ENCODE peak calls at places on chromosome 7, in seven cellular contexts. R, F, P, B, J, E and I are unnamed samples.

GRCh38 chr7:104951546-104951945 is 62.5 kb upstream of the KMT2E start:
- DNase-seq in R (peak; percentile 73), F (no peak), P (no peak), B (peak; percentile 68), J (no peak), E (no peak), I (no peak)

GRCh38 chr7:116715087-116715486 is 43.1 kb downstream of the MET start:
- DNase-seq in R (peak; percentile 19), F (no peak), P (no peak), B (no peak), J (no peak), E (no peak), I (peak; percentile 19)

GRCh38 chr7:25565949-25566348 is 337.7 kb upstream of the NPVF start:
- DNase-seq in R (peak; percentile 69), F (peak; percentile 77), P (peak; percentile 49), B (peak; percentile 74), J (peak; percentile 59), E (peak; percentile 27), I (peak; percentile 55)

GRCh38 chr7:33853361-33854062 is 51.8 kb upstream of the BMPER start:
- DNase-seq in R (peak; percentile 93), F (no peak), P (no peak), B (peak; percentile 71), J (no peak), E (no peak), I (peak; percentile 77)

GRCh38 chr7:56219017-56219416 is 102.8 kb upstream of the NUPR2 start:
- DNase-seq in R (no peak), F (no peak), P (no peak), B (no peak), J (no peak), E (no peak), I (no peak)

GRCh38 chr7:120060283-120060682 is 212.7 kb upstream of the KCND2 start:
- DNase-seq in R (peak; percentile 59), F (no peak), P (no peak), B (peak; percentile 82), J (no peak), E (no peak), I (no peak)

GRCh38 chr7:24778543-24779282 is 21.4 kb upstream of the GSDME start:
- DNase-seq in R (peak; percentile 95), F (no peak), P (no peak), B (peak; percentile 67), J (no peak), E (no peak), I (no peak)

GRCh38 chr7:97298561-97298960 is 181.1 kb downstream of the SDHAF3 start:
- DNase-seq in R (no peak), F (no peak), P (no peak), B (peak; percentile 24), J (no peak), E (no peak), I (no peak)

GRCh38 chr7:78912781-78913180 is 540.7 kb downstream of the MAGI2 start:
- DNase-seq in R (peak; percentile 54), F (no peak), P (no peak), B (no peak), J (no peak), E (no peak), I (no peak)

GRCh38 chr7:113128028-113128427 is 9.7 kb upstream of the SMIM30 start:
- DNase-seq in R (peak; percentile 42), F (no peak), P (no peak), B (no peak), J (no peak), E (no peak), I (no peak)

GRCh38 chr7:43872401-43873165 is 3.3 kb upstream of the MRPS24 start:
- DNase-seq in R (peak; percentile 92), F (no peak), P (no peak), B (peak; percentile 90), J (no peak), E (no peak), I (peak; percentile 17)

GRCh38 chr7:119596651-119597050 is 676.3 kb upstream of the KCND2 start:
- DNase-seq in R (no peak), F (no peak), P (no peak), B (peak; percentile 57), J (no peak), E (no peak), I (no peak)

GRCh38 chr7:93463764-93464163 is 110.8 kb downstream of the CALCR start:
- DNase-seq in R (no peak), F (no peak), P (no peak), B (no peak), J (no peak), E (no peak), I (no peak)

GRCh38 chr7:4025694-4026615 is 656.1 kb upstream of the FOXK1 start:
- DNase-seq in R (no peak), F (no peak), P (no peak), B (no peak), J (no peak), E (no peak), I (no peak)

GRCh38 chr7:121109145-121109544 is 120.6 kb downstream of the CPED1 start:
- DNase-seq in R (peak; percentile 47), F (peak; percentile 14), P (no peak), B (no peak), J (peak; percentile 37), E (no peak), I (no peak)

GRCh38 chr7:117825132-117825531 is 48.1 kb downstream of the CTTNBP2 start:
- DNase-seq in R (peak; percentile 90), F (no peak), P (no peak), B (peak; percentile 83), J (no peak), E (no peak), I (no peak)

GRCh38 chr7:4702961-4703512 is 20.9 kb downstream of the FOXK1 start:
- DNase-seq in R (no peak), F (no peak), P (peak; percentile 45), B (peak; percentile 66), J (no peak), E (no peak), I (peak; percentile 69)

GRCh38 chr7:17696422-17696821 is 243.9 kb downstream of the SNX13 start:
- DNase-seq in R (peak; percentile 87), F (no peak), P (no peak), B (peak; percentile 92), J (no peak), E (no peak), I (no peak)

GRCh38 chr7:8109196-8110022 is 140.8 kb downstream of the GLCCI1 start:
- DNase-seq in R (peak; percentile 52), F (no peak), P (no peak), B (peak; percentile 49), J (no peak), E (no peak), I (no peak)

GRCh38 chr7:6392712-6393666 is 54.8 kb downstream of the DAGLB start:
- DNase-seq in R (peak; percentile 77), F (no peak), P (no peak), B (peak; percentile 84), J (peak; percentile 84), E (no peak), I (peak; percentile 60)

GRCh38 chr7:54955296-54955695 is 63.5 kb upstream of the EGFR start:
- DNase-seq in R (no peak), F (no peak), P (no peak), B (no peak), J (no peak), E (no peak), I (no peak)

GRCh38 chr7:44489955-44490350 is 505 bp downstream of the NUDCD3 start:
- DNase-seq in R (peak; percentile 25), F (no peak), P (no peak), B (no peak), J (no peak), E (no peak), I (no peak)

GRCh38 chr7:117759950-117760640 is 113.1 kb downstream of the CTTNBP2 start:
- DNase-seq in R (peak; percentile 88), F (no peak), P (no peak), B (no peak), J (no peak), E (no peak), I (no peak)

GRCh38 chr7:43081603-43082002 is 30.8 kb upstream of the HECW1 start:
- DNase-seq in R (no peak), F (no peak), P (no peak), B (no peak), J (no peak), E (no peak), I (no peak)

GRCh38 chr7:142420554-142421362 is 162.9 kb upstream of the PRSS58 start:
- DNase-seq in R (peak; percentile 57), F (no peak), P (peak; percentile 40), B (peak; percentile 57), J (peak; percentile 97), E (no peak), I (peak; percentile 87)

GRCh38 chr7:46834921-46835320 is 747.0 kb downstream of the TNS3 start:
- DNase-seq in R (no peak), F (no peak), P (no peak), B (no peak), J (no peak), E (no peak), I (no peak)

GRCh38 chr7:159034988-159035387 is 109.7 kb downstream of the VIPR2 start:
- DNase-seq in R (no peak), F (no peak), P (peak; percentile 23), B (no peak), J (no peak), E (no peak), I (no peak)
- H3K23ac ChIP-seq in R (no peak overlapping the region), F (peak overlapping the region; percentile 4), P (no peak overlapping the region), B (no peak overlapping the region), J (no peak overlapping the region), E (no peak overlapping the region), I (no peak overlapping the region)

GRCh38 chr7:27601217-27601616 is 61.5 kb downstream of the HIBADH start:
- DNase-seq in R (no peak), F (no peak), P (no peak), B (no peak), J (no peak), E (no peak), I (no peak)
- H3K4me1 ChIP-seq in R (peaks cover 2% of the 10 kb centered on the region), F (peaks cover 25% of the 10 kb centered on the region), P (no peaks in the 10 kb centered on the region), B (no peaks in the 10 kb centered on the region), J (no peaks in the 10 kb centered on the region), E (peaks cover 9% of the 10 kb centered on the region), I (peaks cover 4% of the 10 kb centered on the region)

GRCh38 chr7:27083646-27084045 is 12.2 kb downstream of the HOXA1 start:
- DNase-seq in R (no peak), F (no peak), P (no peak), B (no peak), J (no peak), E (no peak), I (no peak)
- H4K8ac ChIP-seq in R (no peak overlapping the region), F (no peak overlapping the region), P (no peak overlapping the region), B (no peak overlapping the region), J (no peak overlapping the region), E (no peak overlapping the region), I (no peak overlapping the region)

DNA sequence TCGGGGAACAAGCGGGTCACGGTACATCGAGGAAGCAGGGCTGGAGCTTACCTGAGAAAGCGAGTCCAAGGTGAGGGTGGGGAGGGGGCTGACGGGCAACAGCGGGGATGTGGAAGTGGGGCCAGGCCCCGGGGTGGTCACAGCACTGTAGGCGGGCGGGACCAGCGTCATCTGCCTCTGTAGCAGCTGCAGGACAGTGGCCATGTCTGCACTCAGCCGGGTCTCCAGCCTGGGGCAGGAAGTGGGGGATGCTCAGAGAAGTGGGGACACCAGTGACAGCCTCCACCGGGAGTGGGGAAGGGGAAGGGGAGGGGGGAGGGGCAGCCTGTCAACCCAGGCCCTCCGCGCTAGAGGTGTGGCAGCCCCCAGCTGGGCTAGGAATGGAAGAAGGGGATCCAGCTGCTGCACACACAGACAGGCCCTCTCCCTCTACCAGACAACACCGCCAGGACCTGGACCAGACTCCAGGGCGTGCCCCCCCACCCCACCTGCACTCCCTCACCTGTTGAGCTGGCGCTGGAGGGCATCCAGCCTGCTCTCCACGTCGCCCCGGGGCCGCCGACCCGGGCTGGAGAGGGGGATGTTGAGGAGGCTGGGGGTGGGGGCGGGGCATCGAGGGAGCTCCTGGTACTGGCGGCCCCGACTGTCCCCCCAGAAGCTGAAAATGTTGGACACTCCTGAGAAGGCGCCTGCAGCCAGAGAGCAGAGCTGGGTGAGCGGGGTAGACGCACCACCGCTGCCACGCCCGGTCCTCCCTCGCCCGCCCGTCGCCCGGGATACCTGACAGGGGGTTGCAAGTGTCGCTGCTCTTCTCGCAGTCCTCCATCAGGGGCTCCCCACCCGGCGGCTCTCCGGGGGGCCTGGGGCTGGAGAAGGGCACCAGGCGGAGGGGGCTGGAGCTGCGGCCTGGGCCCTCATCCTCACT is 31.0 kb downstream of the KCNH2 start:
- DNase-seq in R (no peak), F (no peak), P (peak; percentile 29), B (no peak), J (no peak), E (no peak), I (no peak)
- H3K23ac ChIP-seq in R (no peak overlapping the region), F (peak overlapping the region; percentile 87), P (no peak overlapping the region), B (no peak overlapping the region), J (no peak overlapping the region), E (no peak overlapping the region), I (no peak overlapping the region)